ENCODE peak calls at places on chromosomes 4 and X, in six cellular contexts. U is naive thymus-derived CD8-positive, alpha-beta T cell; R is stimulated activated CD8-positive, alpha-beta memory T cell treated with anti-CD3 and anti-CD28 coated beads, Interleukin-4, amount 100 ng/mL, for 4 hours; N is GDM1; D is choroid plexus epithelial cell; X is HTR-8/SVneo. Q is an unnamed sample.

GRCh38 chr4:6307230-6307629 is 37.6 kb downstream of the WFS1 start:
- DNase-seq in U (no peak), R (no peak), N (no peak), D (no peak), X (no peak), Q (no peak)

GRCh38 chr4:186580669-186581068 is 25.3 kb upstream of the MTNR1A start:
- DNase-seq in U (no peak), R (no peak), N (no peak), D (no peak), X (no peak), Q (no peak)

GRCh38 chr4:26000274-26000950 is 86.4 kb downstream of the SMIM20 start:
- DNase-seq in U (no peak), R (no peak), N (no peak), D (no peak), X (no peak), Q (peak)

GRCh38 chrX:31130457-31131215 is 58.8 kb upstream of the FTHL17 start:
- DNase-seq in U (no peak), R (no peak), N (no peak), D (peak), X (no peak), Q (no peak)

GRCh38 chr4:68082758-68083157 is 46.9 kb downstream of the TMPRSS11F start:
- DNase-seq in U (no peak), R (no peak), N (no peak), D (no peak), X (no peak), Q (no peak)

GRCh38 chrX:137028699-137029098 is 5.1 kb downstream of the GPR101 start:
- DNase-seq in U (no peak), R (no peak), N (no peak), D (no peak), X (no peak), Q (no peak)

GRCh38 chr4:113673450-113673849 is 88.1 kb downstream of the CAMK2D start:
- DNase-seq in U (no peak), R (peak), N (no peak), D (peak), X (peak), Q (no peak)

GRCh38 chr4:174137698-174138097 is 145.8 kb downstream of the FBXO8 start:
- DNase-seq in U (no peak), R (no peak), N (no peak), D (no peak), X (no peak), Q (no peak)

GRCh38 chrX:30364229-30364628 is 55.0 kb upstream of the NR0B1 start:
- DNase-seq in U (no peak), R (no peak), N (no peak), D (no peak), X (no peak), Q (no peak)

GRCh38 chr4:2858451-2859217 is 15.0 kb downstream of the ADD1 start:
- DNase-seq in U (no peak), R (no peak), N (no peak), D (no peak), X (no peak), Q (no peak)

GRCh38 chr4:106186201-106186600 is 129.8 kb downstream of the TBCK start:
- DNase-seq in U (no peak), R (no peak), N (no peak), D (no peak), X (no peak), Q (no peak)

GRCh38 chrX:13666836-13667235 is 13.9 kb downstream of the TCEANC start:
- DNase-seq in U (no peak), R (no peak), N (no peak), D (no peak), X (no peak), Q (no peak)

GRCh38 chr4:7462509-7462971 is 27.8 kb upstream of the PSAPL1 start:
- DNase-seq in U (no peak), R (no peak), N (no peak), D (peak), X (peak), Q (no peak)

GRCh38 chr4:55123791-55124190 is 1.6 kb downstream of the KDR start:
- DNase-seq in U (no peak), R (no peak), N (no peak), D (no peak), X (no peak), Q (no peak)

GRCh38 chrX:154445776-154446175 is 1.8 kb downstream of the FAM50A start:
- DNase-seq in U (no peak), R (no peak), N (no peak), D (no peak), X (no peak), Q (no peak)

GRCh38 chrX:102959471-102959870 is 22.4 kb downstream of the RAB40AL start:
- DNase-seq in U (no peak), R (no peak), N (no peak), D (peak), X (peak), Q (no peak)

GRCh38 chrX:148871422-148872152 is 371.2 kb downstream of the AFF2 start:
- DNase-seq in U (no peak), R (no peak), N (no peak), D (peak), X (no peak), Q (no peak)

GRCh38 chr4:176778491-176778890 is 14.2 kb downstream of the VEGFC start:
- DNase-seq in U (no peak), R (no peak), N (no peak), D (peak), X (no peak), Q (no peak)

GRCh38 chr4:24743931-24744330 is 51.4 kb upstream of the SOD3 start:
- DNase-seq in U (no peak), R (no peak), N (no peak), D (peak), X (no peak), Q (no peak)